ENCODE peak calls at places on chromosomes 1 and 21, in nine cellular contexts. M is astrocyte of the spinal cord, X is NCI-H774, Q is esophagus squamous epithelium, A is NCI-H1105 treated with DMSO at 0.1 percent for 48 hours, H is T-helper 9 cell, S is MCF 10A, T is NCI-H748 treated with DMSO at 0.1 percent for 48 hours, O is T-helper 2 cell. L is an unnamed sample.

GRCh38 chr1:12581179-12581578 is 36.8 kb downstream of the DHRS3 start:
- DNase-seq in M (no peak), Q (no peak), S (no peak), T (no peak), O (no peak), H (no peak), X (no peak), A (no peak), L (no peak)

GRCh38 chr1:10755977-10756521 is 40.4 kb downstream of the CASZ1 start:
- DNase-seq in X (no peak), A (peak; percentile 11), T (peak; percentile 51), M (no peak), S (peak; percentile 52), H (peak; percentile 37), Q (no peak), O (peak; percentile 45), L (peak; percentile 76)

GRCh38 chr1:22729921-22730320 is 19.3 kb downstream of the EPHB2 start:
- DNase-seq in M (no peak), H (no peak), Q (no peak), O (no peak), S (no peak), T (no peak), A (no peak), X (no peak), L (peak; percentile 50)

GRCh38 chr1:162230096-162230495 is 146.6 kb downstream of the SPATA46 start:
- DNase-seq in A (peak; percentile 7), Q (no peak), M (peak; percentile 21), T (peak; percentile 83), X (peak; percentile 73), H (no peak), S (peak; percentile 38), O (no peak), L (peak; percentile 88)

GRCh38 chr21:28541371-28542112 is 451.1 kb downstream of the LTN1 start:
- DNase-seq in H (no peak), S (no peak), X (no peak), T (no peak), O (no peak), Q (no peak), M (peak; percentile 10), A (no peak), L (no peak)

GRCh38 chr1:59414406-59415133 is 117.7 kb downstream of the FGGY start:
- DNase-seq in T (no peak), S (no peak), H (no peak), A (no peak), M (peak; percentile 62), X (no peak), O (no peak), Q (no peak), L (no peak)

GRCh38 chr1:24886241-24886640 is 43.8 kb downstream of the RUNX3 start:
- DNase-seq in O (no peak), Q (no peak), A (no peak), H (no peak), S (no peak), T (no peak), X (no peak), M (no peak), L (no peak)

GRCh38 chr1:11485191-11485590 is 6.2 kb downstream of the DISP3 start:
- DNase-seq in Q (no peak), O (no peak), M (no peak), H (no peak), X (no peak), T (no peak), A (no peak), S (no peak), L (no peak)

GRCh38 chr1:207244409-207244801 is 77.1 kb upstream of the CD55 start:
- DNase-seq in T (no peak), A (no peak), X (no peak), H (no peak), O (no peak), Q (no peak), S (no peak), M (no peak), L (no peak)

GRCh38 chr1:204074274-204075115 is 1.6 kb downstream of the SOX13 start:
- DNase-seq in H (no peak), T (no peak), O (no peak), Q (no peak), M (peak; percentile 59), S (peak; percentile 71), A (peak; percentile 54), X (peak; percentile 40), L (peak; percentile 52)

GRCh38 chr1:9689011-9689706 is 37.6 kb downstream of the PIK3CD start:
- DNase-seq in Q (no peak), S (peak; percentile 71), O (peak; percentile 83), A (peak; percentile 80), H (peak; percentile 88), M (peak; percentile 64), X (no peak), T (peak; percentile 60), L (peak; percentile 73)

GRCh38 chr1:9322845-9323244 is 30.2 kb downstream of the SPSB1 start:
- DNase-seq in O (no peak), T (no peak), X (no peak), Q (no peak), A (no peak), S (no peak), M (no peak), H (no peak), L (no peak)

GRCh38 chr1:34985063-34985770 is at the start of gene TMEM35B:
- DNase-seq in O (peak; percentile 55), T (no peak), M (peak; percentile 59), S (peak; percentile 44), A (peak; percentile 41), Q (no peak), H (peak; percentile 68), X (peak; percentile 71), L (peak; percentile 52)

GRCh38 chr1:47697616-47698335 is 259.9 kb downstream of the FOXD2 start:
- DNase-seq in X (no peak), T (no peak), O (no peak), S (no peak), A (no peak), H (no peak), Q (no peak), M (no peak), L (no peak)

GRCh38 chr1:226569879-226570547 is 21.4 kb downstream of the STUM start:
- DNase-seq in T (no peak), Q (no peak), S (peak; percentile 34), X (no peak), O (no peak), A (no peak), H (no peak), M (no peak), L (peak; percentile 38)

GRCh38 chr1:43319288-43319687 is 18.3 kb upstream of the MPL start:
- DNase-seq in T (no peak), H (no peak), M (no peak), A (no peak), S (no peak), X (no peak), Q (no peak), O (no peak), L (no peak)

L was measured in COR-L47.